ENCODE peak calls at places on chromosomes 13 and 19, in nine cellular contexts. B, I, E, U, G, R, T, H and M are unnamed samples.

GRCh38 chr19:39671739-39672363 is 16.1 kb downstream of the LGALS16 start:
- DNase-seq in B (peak; percentile 75), I (no peak), E (peak; percentile 52), U (no peak), G (peak; percentile 70), R (peak; percentile 19), T (peak; percentile 34), H (peak; percentile 50), M (peak; percentile 73)

GRCh38 chr19:3383121-3383722 is 16.8 kb downstream of the NFIC start:
- DNase-seq in B (no peak), I (no peak), E (no peak), U (no peak), G (no peak), R (no peak), T (no peak), H (no peak), M (no peak)

GRCh38 chr13:97310809-97311436 is 88.8 kb downstream of the MBNL2 start:
- DNase-seq in B (no peak), I (no peak), E (no peak), U (no peak), G (no peak), R (no peak), T (no peak), H (no peak), M (no peak)

GRCh38 chr19:55369651-55370304 is 485 bp downstream of the IL11 start:
- DNase-seq in B (peak; percentile 68), I (no peak), E (no peak), U (no peak), G (peak; percentile 72), R (no peak), T (peak; percentile 37), H (no peak), M (no peak)

GRCh38 chr13:20221772-20222171 is 10.3 kb downstream of the GJB6 start:
- DNase-seq in B (no peak), I (no peak), E (no peak), U (no peak), G (no peak), R (no peak), T (no peak), H (no peak), M (no peak)

GRCh38 chr13:100235311-100235901 is 146.5 kb downstream of the PCCA start:
- DNase-seq in B (peak; percentile 82), I (no peak), E (peak; percentile 72), U (no peak), G (peak; percentile 63), R (peak; percentile 56), T (no peak), H (no peak), M (peak; percentile 47)

GRCh38 chr13:73520566-73521290 is 461.9 kb downstream of the KLF5 start:
- DNase-seq in B (no peak), I (no peak), E (peak; percentile 27), U (no peak), G (no peak), R (no peak), T (no peak), H (no peak), M (peak; percentile 27)

GRCh38 chr19:10968527-10969081 is 7.8 kb downstream of the SMARCA4 start:
- DNase-seq in B (no peak), I (no peak), E (peak; percentile 59), U (no peak), G (no peak), R (no peak), T (peak; percentile 28), H (no peak), M (peak; percentile 79)

GRCh38 chr19:37361994-37362393 is 8.9 kb upstream of the ZNF527 start:
- DNase-seq in B (peak; percentile 62), I (no peak), E (no peak), U (no peak), G (no peak), R (no peak), T (no peak), H (no peak), M (no peak)

GRCh38 chr13:110915057-110915873 is at the start of gene ANKRD10:
- DNase-seq in B (peak; percentile 98), I (peak; percentile 95), E (peak; percentile 97), U (peak; percentile 99), G (peak; percentile 94), R (peak; percentile 97), T (peak; percentile 88), H (peak; percentile 91), M (peak; percentile 89)

GRCh38 chr19:8611890-8612806 is 1.6 kb upstream of the ADAMTS10 start:
- DNase-seq in B (peak; percentile 81), I (peak; percentile 63), E (no peak), U (peak; percentile 56), G (peak; percentile 21), R (no peak), T (peak; percentile 40), H (no peak), M (no peak)

GRCh38 chr13:96817336-96817941 is 176.8 kb downstream of the OXGR1 start:
- DNase-seq in B (peak; percentile 66), I (no peak), E (peak; percentile 25), U (no peak), G (peak; percentile 50), R (no peak), T (no peak), H (no peak), M (peak; percentile 7)

DNA sequence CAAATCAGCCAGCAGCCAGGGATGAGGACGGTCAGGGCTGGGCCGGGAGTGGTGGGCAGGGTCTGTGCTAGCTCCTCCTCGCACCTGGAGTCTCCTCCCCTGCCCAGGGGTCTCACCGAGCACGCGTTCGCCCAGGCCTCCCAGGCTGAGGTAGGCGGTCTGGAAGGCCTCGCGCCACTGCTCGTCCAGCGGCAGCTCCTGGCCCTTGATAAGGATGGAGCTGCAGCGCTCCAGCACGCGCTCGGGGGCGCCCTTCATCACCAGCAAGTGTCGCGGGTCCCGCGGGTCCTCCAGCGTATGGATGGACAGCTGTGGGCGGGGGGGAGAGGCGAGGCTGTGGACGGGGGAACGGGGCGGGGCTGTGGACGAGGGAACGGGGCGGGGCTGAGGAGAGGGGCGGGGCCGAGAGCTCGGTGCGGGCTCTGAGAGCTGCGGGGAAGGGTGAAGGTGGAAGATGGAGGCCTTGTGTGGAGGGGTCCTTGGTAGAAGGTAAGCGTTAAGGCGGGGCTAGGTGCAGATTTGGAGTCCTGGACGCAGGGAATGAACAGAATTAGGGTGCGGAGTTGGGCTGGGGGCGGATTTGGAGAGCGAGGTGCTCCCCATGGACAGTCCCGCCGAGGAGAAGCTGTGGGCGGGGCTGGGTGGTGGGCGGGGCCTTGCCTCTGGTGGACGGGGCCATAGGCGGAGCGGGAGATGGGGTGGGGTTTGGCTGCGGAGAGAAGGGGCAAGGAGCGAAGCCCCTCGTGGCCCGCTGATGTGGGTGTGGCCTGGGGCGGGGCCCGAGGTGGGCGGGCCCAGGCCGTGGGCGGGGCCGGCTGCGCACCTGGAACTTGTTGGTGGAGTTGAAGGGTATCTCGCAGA is 5.7 kb downstream of the ATP4A start:
- DNase-seq in B (peak; percentile 42), I (no peak), E (peak; percentile 31), U (no peak), G (no peak), R (no peak), T (peak; percentile 46), H (peak; percentile 54), M (no peak)
- H3K4me3 ChIP-seq in B (peak overlapping the region; percentile 44), I (peak overlapping the region; percentile 51), E (peak overlapping the region; percentile 24), U (peak overlapping the region; percentile 42), G (no peak overlapping the region), R (peak overlapping the region; percentile 22), T (peak overlapping the region; percentile 39), H (peak overlapping the region; percentile 32), M (no peak overlapping the region)

DNA sequence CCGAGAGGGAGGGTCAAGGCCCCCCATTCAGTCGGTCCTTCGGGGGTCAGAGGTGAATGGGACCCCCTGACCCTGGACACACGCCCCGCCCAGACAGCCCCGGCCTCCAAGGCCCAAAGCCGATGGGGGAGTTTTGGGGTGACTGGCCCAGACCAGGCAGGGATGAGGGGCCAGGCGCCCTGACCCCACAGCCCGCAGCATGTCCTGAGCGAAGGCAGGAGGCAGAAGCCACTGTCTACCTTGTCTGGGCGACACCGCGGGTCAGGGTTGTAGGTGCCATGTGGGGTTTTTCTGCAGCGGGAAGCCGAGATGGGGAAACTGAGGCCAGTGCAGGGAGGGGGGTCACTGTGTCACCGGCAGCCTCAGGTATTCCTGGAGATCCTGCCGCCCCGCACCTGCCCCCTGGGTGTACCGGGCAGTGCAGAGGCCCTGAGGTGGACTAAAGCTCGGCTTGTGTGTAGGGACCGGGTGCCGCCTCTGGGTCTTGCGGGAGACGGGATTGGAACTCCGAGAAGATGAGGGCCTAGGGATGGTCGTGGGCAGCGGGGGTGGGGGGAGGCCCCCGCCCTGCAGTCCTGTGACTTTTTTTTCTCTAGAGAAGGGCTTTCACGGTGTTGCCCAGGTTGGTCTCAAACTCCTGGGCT is 8.5 kb downstream of the ARID3A start:
- DNase-seq in B (no peak), I (no peak), E (no peak), U (no peak), G (no peak), R (no peak), T (no peak), H (no peak), M (no peak)
- H3K4me3 ChIP-seq in B (no peak overlapping the region), I (no peak overlapping the region), E (no peak overlapping the region), U (peak overlapping the region; percentile 3), G (no peak overlapping the region), R (peak overlapping the region; percentile 38), T (no peak overlapping the region), H (no peak overlapping the region), M (no peak overlapping the region)

GRCh38 chr19:51327066-51327985 is 14.6 kb downstream of the VSIG10L start:
- DNase-seq in B (peak; percentile 56), I (no peak), E (peak; percentile 53), U (no peak), G (peak; percentile 58), R (no peak), T (peak; percentile 57), H (peak; percentile 59), M (peak; percentile 10)
- H3K4me3 ChIP-seq in B (peak overlapping the region; percentile 26), I (peak overlapping the region; percentile 5), E (peak overlapping the region; percentile 21), U (peak overlapping the region; percentile 41), G (peak overlapping the region; percentile 57), R (no peak overlapping the region), T (no peak overlapping the region), H (no peak overlapping the region), M (peak overlapping the region; percentile 23)

GRCh38 chr13:26254583-26255102 is 714 bp downstream of the CDK8 start:
- DNase-seq in B (peak; percentile 45), I (peak; percentile 6), E (peak; percentile 62), U (peak; percentile 10), G (peak; percentile 49), R (no peak), T (peak; percentile 76), H (peak; percentile 82), M (peak; percentile 43)

GRCh38 chr13:26259634-26260033 is 5.7 kb downstream of the CDK8 start:
- DNase-seq in B (no peak), I (no peak), E (no peak), U (no peak), G (no peak), R (no peak), T (no peak), H (no peak), M (no peak)

GRCh38 chr13:26253787-26254582 is at the start of gene CDK8:
- DNase-seq in B (peak; percentile 94), I (peak; percentile 76), E (peak; percentile 92), U (peak; percentile 62), G (peak; percentile 80), R (peak; percentile 72), T (peak; percentile 91), H (peak; percentile 91), M (peak; percentile 83)

GRCh38 chr13:26255717-26256277 is 1.9 kb downstream of the CDK8 start:
- DNase-seq in B (peak; percentile 46), I (no peak), E (no peak), U (no peak), G (peak; percentile 35), R (no peak), T (no peak), H (no peak), M (peak; percentile 11)

DNA sequence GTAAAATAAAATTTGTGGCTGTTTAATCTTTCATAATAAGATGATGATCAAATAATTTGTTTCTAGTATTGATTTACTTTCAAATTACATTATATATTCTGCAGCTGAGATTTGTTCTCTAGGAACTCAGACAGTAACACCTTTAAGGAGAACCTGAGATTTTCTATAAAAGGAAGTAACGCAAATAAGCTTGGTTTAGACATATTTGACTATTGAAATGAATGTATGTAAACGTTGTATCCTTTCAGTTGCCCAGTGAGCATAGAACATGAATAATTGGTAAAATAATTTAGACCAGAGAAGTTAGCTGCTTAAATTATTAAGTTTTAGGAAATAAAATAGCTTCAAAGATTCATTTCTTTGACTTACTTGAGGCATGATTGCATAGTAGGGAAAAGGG is 3.1 kb downstream of the CDK8 start:
- DNase-seq in B (no peak), I (no peak), E (no peak), U (no peak), G (no peak), R (no peak), T (no peak), H (no peak), M (no peak)
- H3K4me3 ChIP-seq in B (no peak overlapping the region), I (no peak overlapping the region), E (no peak overlapping the region), U (no peak overlapping the region), G (peak overlapping the region; percentile 93), R (no peak overlapping the region), T (no peak overlapping the region), H (no peak overlapping the region), M (no peak overlapping the region)